ENCODE peak calls at places on chromosomes 2 and 18, in six cellular contexts. One of them, this sample, is unnamed.

GRCh38 chr2:117190856-117191255 is 623.6 kb upstream of the DDX18 start:
- DNase-seq in OCI-LY7: no peak
- DNase-seq in A549: no peak
- DNase-seq in AG04450: no peak
- DNase-seq in breast epithelium: no peak
- DNase-seq in prostate gland: no peak
- DNase-seq in this sample: no peak

GRCh38 chr2:241609859-241610793 is 26.8 kb downstream of the THAP4 start:
- DNase-seq in prostate gland: peak
- DNase-seq in AG04450: peak
- DNase-seq in breast epithelium: peak
- DNase-seq in OCI-LY7: peak
- DNase-seq in A549: no peak
- DNase-seq in this sample: peak

GRCh38 chr2:226652388-226652787 is 147.2 kb downstream of the IRS1 start:
- DNase-seq in prostate gland: no peak
- DNase-seq in breast epithelium: no peak
- DNase-seq in AG04450: peak
- DNase-seq in A549: no peak
- DNase-seq in OCI-LY7: no peak
- DNase-seq in this sample: peak

GRCh38 chr18:23878336-23878900 is 136.1 kb upstream of the TTC39C start:
- DNase-seq in prostate gland: no peak
- DNase-seq in breast epithelium: no peak
- DNase-seq in OCI-LY7: no peak
- DNase-seq in A549: no peak
- DNase-seq in AG04450: no peak
- DNase-seq in this sample: no peak

GRCh38 chr2:2260691-2261268 is 70.3 kb downstream of the MYT1L start:
- DNase-seq in A549: no peak
- DNase-seq in OCI-LY7: no peak
- DNase-seq in breast epithelium: no peak
- DNase-seq in prostate gland: no peak
- DNase-seq in AG04450: no peak
- DNase-seq in this sample: no peak

GRCh38 chr18:3777719-3778118 is 327.7 kb downstream of the TGIF1 start:
- DNase-seq in breast epithelium: no peak
- DNase-seq in prostate gland: no peak
- DNase-seq in A549: no peak
- DNase-seq in AG04450: no peak
- DNase-seq in OCI-LY7: no peak
- DNase-seq in this sample: no peak

GRCh38 chr2:28661589-28662001 is 90.0 kb upstream of the PPP1CB start:
- DNase-seq in prostate gland: peak
- DNase-seq in A549: no peak
- DNase-seq in breast epithelium: no peak
- DNase-seq in OCI-LY7: no peak
- DNase-seq in AG04450: no peak
- DNase-seq in this sample: no peak

GRCh38 chr2:23183733-23184132 is 201.2 kb upstream of the KLHL29 start:
- DNase-seq in A549: no peak
- DNase-seq in breast epithelium: no peak
- DNase-seq in AG04450: no peak
- DNase-seq in OCI-LY7: no peak
- DNase-seq in prostate gland: no peak
- DNase-seq in this sample: no peak

GRCh38 chr2:73532381-73532780 is 109.8 kb downstream of the NAT8 start:
- DNase-seq in breast epithelium: no peak
- DNase-seq in prostate gland: no peak
- DNase-seq in OCI-LY7: no peak
- DNase-seq in AG04450: no peak
- DNase-seq in A549: no peak
- DNase-seq in this sample: no peak

GRCh38 chr2:239331560-239331959 is 69.3 kb downstream of the HDAC4 start:
- DNase-seq in A549: no peak
- DNase-seq in breast epithelium: no peak
- DNase-seq in prostate gland: no peak
- DNase-seq in AG04450: no peak
- DNase-seq in OCI-LY7: no peak
- DNase-seq in this sample: no peak

GRCh38 chr18:79530821-79531220 is 135.1 kb downstream of the NFATC1 start:
- DNase-seq in breast epithelium: no peak
- DNase-seq in OCI-LY7: no peak
- DNase-seq in A549: no peak
- DNase-seq in prostate gland: no peak
- DNase-seq in AG04450: no peak
- DNase-seq in this sample: no peak

GRCh38 chr2:7895356-7895755 is 786.5 kb upstream of the ID2 start:
- DNase-seq in prostate gland: no peak
- DNase-seq in breast epithelium: no peak
- DNase-seq in OCI-LY7: no peak
- DNase-seq in AG04450: no peak
- DNase-seq in A549: no peak
- DNase-seq in this sample: no peak

GRCh38 chr2:179861027-179861776 is at the start of gene ZNF385B:
- DNase-seq in A549: no peak
- DNase-seq in AG04450: no peak
- DNase-seq in OCI-LY7: peak
- DNase-seq in prostate gland: no peak
- DNase-seq in breast epithelium: no peak
- DNase-seq in this sample: no peak

GRCh38 chr2:74246496-74247195 is 48.2 kb downstream of the MTHFD2 start:
- DNase-seq in breast epithelium: no peak
- DNase-seq in OCI-LY7: no peak
- DNase-seq in prostate gland: no peak
- DNase-seq in A549: no peak
- DNase-seq in AG04450: no peak
- DNase-seq in this sample: no peak

GRCh38 chr2:231810905-231811304 is 24.7 kb downstream of the COPS7B start:
- DNase-seq in AG04450: peak
- DNase-seq in A549: no peak
- DNase-seq in breast epithelium: no peak
- DNase-seq in OCI-LY7: no peak
- DNase-seq in prostate gland: no peak
- DNase-seq in this sample: peak

GRCh38 chr2:1804865-1805264 is 60.5 kb upstream of the PXDN start:
- DNase-seq in A549: no peak
- DNase-seq in breast epithelium: no peak
- DNase-seq in OCI-LY7: no peak
- DNase-seq in AG04450: no peak
- DNase-seq in prostate gland: no peak
- DNase-seq in this sample: no peak

GRCh38 chr2:12326449-12327190 is 390.1 kb upstream of the TRIB2 start:
- DNase-seq in breast epithelium: no peak
- DNase-seq in AG04450: no peak
- DNase-seq in A549: no peak
- DNase-seq in OCI-LY7: peak
- DNase-seq in prostate gland: no peak
- DNase-seq in this sample: no peak

GRCh38 chr2:714005-714741 is 37.0 kb upstream of the TMEM18 start:
- DNase-seq in AG04450: peak
- DNase-seq in breast epithelium: no peak
- DNase-seq in A549: peak
- DNase-seq in prostate gland: peak
- DNase-seq in OCI-LY7: peak
- DNase-seq in this sample: peak

GRCh38 chr2:177474904-177475474 is 82.4 kb downstream of the AGPS start:
- DNase-seq in OCI-LY7: no peak
- DNase-seq in prostate gland: no peak
- DNase-seq in A549: no peak
- DNase-seq in AG04450: no peak
- DNase-seq in breast epithelium: no peak
- DNase-seq in this sample: peak

GRCh38 chr2:164066095-164066494 is 330.3 kb upstream of the FIGN start:
- DNase-seq in OCI-LY7: no peak
- DNase-seq in prostate gland: no peak
- DNase-seq in breast epithelium: no peak
- DNase-seq in A549: no peak
- DNase-seq in AG04450: no peak
- DNase-seq in this sample: no peak

GRCh38 chr18:52054301-52054700 is 285.7 kb upstream of the DCC start:
- DNase-seq in breast epithelium: no peak
- DNase-seq in prostate gland: no peak
- DNase-seq in A549: no peak
- DNase-seq in AG04450: no peak
- DNase-seq in OCI-LY7: no peak
- DNase-seq in this sample: no peak

GRCh38 chr2:64426191-64426952 is 27.6 kb upstream of the LGALSL start:
- DNase-seq in OCI-LY7: no peak
- DNase-seq in prostate gland: no peak
- DNase-seq in breast epithelium: no peak
- DNase-seq in AG04450: no peak
- DNase-seq in A549: no peak
- DNase-seq in this sample: no peak

GRCh38 chr2:172988728-172989127 is 86.9 kb upstream of the MAP3K20 start:
- DNase-seq in A549: no peak
- DNase-seq in breast epithelium: no peak
- DNase-seq in OCI-LY7: no peak
- DNase-seq in AG04450: no peak
- DNase-seq in prostate gland: no peak
- DNase-seq in this sample: no peak

GRCh38 chr2:42048318-42049251 is 764 bp downstream of the PKDCC start:
- DNase-seq in A549: no peak
- DNase-seq in prostate gland: no peak
- DNase-seq in OCI-LY7: no peak
- DNase-seq in AG04450: no peak
- DNase-seq in breast epithelium: no peak
- DNase-seq in this sample: no peak

GRCh38 chr18:41395695-41396094 is 559.3 kb upstream of the PIK3C3 start:
- DNase-seq in AG04450: no peak
- DNase-seq in OCI-LY7: no peak
- DNase-seq in A549: no peak
- DNase-seq in breast epithelium: no peak
- DNase-seq in prostate gland: no peak
- DNase-seq in this sample: no peak

GRCh38 chr18:21857871-21858270 is 117.3 kb downstream of the MIB1 start:
- DNase-seq in breast epithelium: no peak
- DNase-seq in prostate gland: no peak
- DNase-seq in AG04450: no peak
- DNase-seq in A549: no peak
- DNase-seq in OCI-LY7: no peak
- DNase-seq in this sample: no peak

GRCh38 chr2:233831861-233832260 is 22.5 kb downstream of the HJURP start:
- DNase-seq in prostate gland: no peak
- DNase-seq in AG04450: no peak
- DNase-seq in OCI-LY7: no peak
- DNase-seq in A549: no peak
- DNase-seq in breast epithelium: no peak
- DNase-seq in this sample: no peak

GRCh38 chr2:98473995-98474780 is 29.5 kb downstream of the INPP4A start:
- DNase-seq in prostate gland: no peak
- DNase-seq in OCI-LY7: no peak
- DNase-seq in A549: no peak
- DNase-seq in AG04450: no peak
- DNase-seq in breast epithelium: no peak
- DNase-seq in this sample: no peak
- H3K4me3 ChIP-seq in prostate gland: no peak
- H3K4me3 ChIP-seq in OCI-LY7: no peak
- H3K4me3 ChIP-seq in A549: no peak
- H3K4me3 ChIP-seq in AG04450: no peak
- H3K4me3 ChIP-seq in breast epithelium: no peak
- H3K4me3 ChIP-seq in this sample: no peak

GRCh38 chr2:15591373-15591691 is 336 bp upstream of the DDX1 start:
- DNase-seq in breast epithelium: no peak
- DNase-seq in prostate gland: no peak
- DNase-seq in AG04450: no peak
- DNase-seq in OCI-LY7: no peak
- DNase-seq in A549: no peak
- DNase-seq in this sample: no peak

GRCh38 chr2:15584316-15584715 is 7.4 kb upstream of the DDX1 start:
- DNase-seq in breast epithelium: no peak
- DNase-seq in prostate gland: no peak
- DNase-seq in A549: no peak
- DNase-seq in OCI-LY7: no peak
- DNase-seq in AG04450: no peak
- DNase-seq in this sample: no peak

GRCh38 chr2:15591692-15592463 is at the start of gene DDX1:
- DNase-seq in AG04450: peak
- DNase-seq in breast epithelium: peak
- DNase-seq in prostate gland: peak
- DNase-seq in A549: peak
- DNase-seq in OCI-LY7: peak
- DNase-seq in this sample: peak

GRCh38 chr2:15584767-15585469 is 6.8 kb upstream of the DDX1 start:
- DNase-seq in OCI-LY7: no peak
- DNase-seq in breast epithelium: no peak
- DNase-seq in A549: no peak
- DNase-seq in AG04450: no peak
- DNase-seq in prostate gland: no peak
- DNase-seq in this sample: no peak

GRCh38 chr2:15588329-15588919 is 3.2 kb upstream of the DDX1 start:
- DNase-seq in breast epithelium: no peak
- DNase-seq in prostate gland: peak
- DNase-seq in A549: peak
- DNase-seq in OCI-LY7: peak
- DNase-seq in AG04450: peak
- DNase-seq in this sample: peak
- TF ChIP-seq CTCF in breast epithelium: no peak
- TF ChIP-seq CTCF in prostate gland: peak
- TF ChIP-seq CTCF in A549: peak
- TF ChIP-seq CTCF in OCI-LY7: peak
- TF ChIP-seq CTCF in AG04450: peak
- TF ChIP-seq CTCF in this sample: peak

GRCh38 chr2:38098351-38099095 is 22.6 kb upstream of the CYP1B1 start:
- DNase-seq in breast epithelium: no peak
- DNase-seq in AG04450: no peak
- DNase-seq in prostate gland: no peak
- DNase-seq in OCI-LY7: no peak
- DNase-seq in A549: no peak
- DNase-seq in this sample: no peak
- H3K4me3 ChIP-seq in breast epithelium: peak
- H3K4me3 ChIP-seq in AG04450: no peak
- H3K4me3 ChIP-seq in prostate gland: no peak
- H3K4me3 ChIP-seq in OCI-LY7: no peak
- H3K4me3 ChIP-seq in A549: peak
- H3K4me3 ChIP-seq in this sample: no peak

DNA sequence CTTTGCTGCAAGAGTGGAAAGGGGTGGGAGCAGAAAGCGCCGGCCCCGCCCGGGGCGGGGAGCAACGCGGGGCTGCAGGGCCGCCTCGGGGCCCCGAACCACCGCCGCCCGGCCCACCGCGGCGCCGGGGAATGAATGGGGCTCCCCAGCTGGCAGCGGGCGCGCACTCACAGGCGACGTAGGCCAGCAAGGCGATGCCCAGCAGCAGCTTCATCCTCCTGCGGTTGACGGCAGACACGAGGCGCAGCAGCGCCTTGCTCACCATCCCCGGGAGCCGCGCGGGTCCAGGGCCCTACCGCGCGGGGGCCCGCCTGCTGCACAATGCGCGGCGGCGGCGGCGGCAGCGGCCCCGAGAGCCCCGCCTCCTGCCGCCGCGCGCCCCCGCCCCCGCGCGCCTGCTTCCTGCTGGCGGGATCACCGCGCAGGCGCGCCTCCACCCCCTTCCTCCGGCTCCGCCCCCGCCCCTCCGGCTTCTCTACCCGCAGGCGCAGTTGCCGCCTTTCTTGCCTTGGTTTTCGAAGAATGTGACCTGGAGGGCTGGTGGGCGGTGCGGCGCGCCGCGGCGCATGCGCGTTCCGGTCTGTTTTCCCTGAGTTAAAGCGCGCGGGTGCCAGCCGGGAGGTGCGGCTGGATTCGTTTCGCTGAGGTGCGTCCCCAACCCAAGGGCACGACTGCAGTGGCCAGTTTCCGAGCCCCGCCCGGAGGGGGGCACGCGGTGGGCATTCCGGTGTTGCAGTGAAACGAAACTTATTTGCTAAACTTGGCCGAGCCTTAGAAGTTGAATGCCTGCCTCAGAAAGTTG is at the start of gene UXS1:
- DNase-seq in A549: peak
- DNase-seq in breast epithelium: peak
- DNase-seq in AG04450: peak
- DNase-seq in prostate gland: peak
- DNase-seq in OCI-LY7: peak
- DNase-seq in this sample: peak
- TF ChIP-seq CTCF in A549: no peak
- TF ChIP-seq CTCF in breast epithelium: no peak
- TF ChIP-seq CTCF in AG04450: no peak
- TF ChIP-seq CTCF in prostate gland: peak
- TF ChIP-seq CTCF in OCI-LY7: no peak
- TF ChIP-seq CTCF in this sample: no peak

This sample was measured in AG09309.